ENCODE peak calls at places on chromosomes 3 and 15, in ten cellular contexts. One of them, this sample, is unnamed.

GRCh38 chr15:62782896-62783295 is 259.7 kb upstream of the TPM1 start:
- DNase-seq in AG10803: peak; percentile 31
- DNase-seq in GM12865: no peak
- DNase-seq in mucosa of descending colon: no peak
- DNase-seq in fibroblast of the aortic adventitia: no peak
- DNase-seq in upper lobe of left lung: no peak
- DNase-seq in heart right ventricle: no peak
- DNase-seq in fibroblast of mammary gland: peak; percentile 28
- DNase-seq in dorsolateral prefrontal cortex: no peak
- DNase-seq in prostate gland: no peak
- DNase-seq in this sample: no peak

GRCh38 chr3:153768559-153769469 is 352.4 kb upstream of the ARHGEF26 start:
- DNase-seq in GM12865: peak; percentile 73
- DNase-seq in prostate gland: peak; percentile 21
- DNase-seq in fibroblast of mammary gland: peak; percentile 72
- DNase-seq in AG10803: peak; percentile 66
- DNase-seq in heart right ventricle: no peak
- DNase-seq in mucosa of descending colon: no peak
- DNase-seq in fibroblast of the aortic adventitia: peak; percentile 74
- DNase-seq in upper lobe of left lung: peak; percentile 33
- DNase-seq in dorsolateral prefrontal cortex: no peak
- DNase-seq in this sample: peak; percentile 27

GRCh38 chr3:153681057-153681456 is 440.1 kb upstream of the ARHGEF26 start:
- DNase-seq in fibroblast of the aortic adventitia: no peak
- DNase-seq in fibroblast of mammary gland: no peak
- DNase-seq in heart right ventricle: no peak
- DNase-seq in AG10803: no peak
- DNase-seq in prostate gland: no peak
- DNase-seq in GM12865: no peak
- DNase-seq in mucosa of descending colon: no peak
- DNase-seq in dorsolateral prefrontal cortex: no peak
- DNase-seq in upper lobe of left lung: no peak
- DNase-seq in this sample: no peak

GRCh38 chr15:65286069-65286703 is 497 bp downstream of the PARP16 start:
- DNase-seq in mucosa of descending colon: peak; percentile 75
- DNase-seq in prostate gland: peak; percentile 24
- DNase-seq in heart right ventricle: peak; percentile 60
- DNase-seq in dorsolateral prefrontal cortex: no peak
- DNase-seq in fibroblast of mammary gland: no peak
- DNase-seq in AG10803: no peak
- DNase-seq in GM12865: peak; percentile 58
- DNase-seq in upper lobe of left lung: peak; percentile 92
- DNase-seq in fibroblast of the aortic adventitia: peak; percentile 16
- DNase-seq in this sample: no peak

GRCh38 chr3:60774617-60775016 is 476.6 kb downstream of the FHIT start:
- DNase-seq in fibroblast of the aortic adventitia: no peak
- DNase-seq in dorsolateral prefrontal cortex: no peak
- DNase-seq in heart right ventricle: no peak
- DNase-seq in GM12865: no peak
- DNase-seq in prostate gland: no peak
- DNase-seq in AG10803: no peak
- DNase-seq in upper lobe of left lung: no peak
- DNase-seq in fibroblast of mammary gland: no peak
- DNase-seq in mucosa of descending colon: no peak
- DNase-seq in this sample: no peak

GRCh38 chr3:131998027-131998426 is 36.8 kb downstream of the CPNE4 start:
- DNase-seq in fibroblast of the aortic adventitia: no peak
- DNase-seq in GM12865: no peak
- DNase-seq in fibroblast of mammary gland: no peak
- DNase-seq in prostate gland: no peak
- DNase-seq in dorsolateral prefrontal cortex: no peak
- DNase-seq in AG10803: no peak
- DNase-seq in mucosa of descending colon: no peak
- DNase-seq in heart right ventricle: no peak
- DNase-seq in upper lobe of left lung: no peak
- DNase-seq in this sample: no peak

GRCh38 chr3:172104471-172105072 is 65.2 kb downstream of the FNDC3B start:
- DNase-seq in prostate gland: no peak
- DNase-seq in heart right ventricle: no peak
- DNase-seq in fibroblast of the aortic adventitia: peak; percentile 37
- DNase-seq in AG10803: no peak
- DNase-seq in upper lobe of left lung: no peak
- DNase-seq in GM12865: peak; percentile 21
- DNase-seq in fibroblast of mammary gland: no peak
- DNase-seq in dorsolateral prefrontal cortex: no peak
- DNase-seq in mucosa of descending colon: no peak
- DNase-seq in this sample: no peak

GRCh38 chr3:139797724-139798343 is 120.1 kb upstream of the NMNAT3 start:
- DNase-seq in upper lobe of left lung: no peak
- DNase-seq in dorsolateral prefrontal cortex: no peak
- DNase-seq in mucosa of descending colon: no peak
- DNase-seq in AG10803: peak; percentile 10
- DNase-seq in prostate gland: no peak
- DNase-seq in fibroblast of the aortic adventitia: peak; percentile 47
- DNase-seq in fibroblast of mammary gland: peak; percentile 28
- DNase-seq in heart right ventricle: peak; percentile 25
- DNase-seq in GM12865: peak; percentile 6
- DNase-seq in this sample: no peak

GRCh38 chr15:36109943-36110658 is 469.3 kb upstream of the CDIN1 start:
- DNase-seq in heart right ventricle: no peak
- DNase-seq in mucosa of descending colon: no peak
- DNase-seq in prostate gland: no peak
- DNase-seq in upper lobe of left lung: no peak
- DNase-seq in dorsolateral prefrontal cortex: no peak
- DNase-seq in fibroblast of the aortic adventitia: peak; percentile 58
- DNase-seq in fibroblast of mammary gland: peak; percentile 91
- DNase-seq in GM12865: no peak
- DNase-seq in AG10803: peak; percentile 63
- DNase-seq in this sample: no peak

GRCh38 chr3:58824285-58824684 is 157.7 kb upstream of the FAM3D start:
- DNase-seq in GM12865: peak; percentile 52
- DNase-seq in heart right ventricle: peak; percentile 28
- DNase-seq in AG10803: peak; percentile 66
- DNase-seq in mucosa of descending colon: peak; percentile 67
- DNase-seq in upper lobe of left lung: no peak
- DNase-seq in fibroblast of mammary gland: peak; percentile 71
- DNase-seq in dorsolateral prefrontal cortex: peak; percentile 75
- DNase-seq in prostate gland: no peak
- DNase-seq in fibroblast of the aortic adventitia: peak; percentile 79
- DNase-seq in this sample: no peak

GRCh38 chr3:146747051-146747450 is 141.9 kb upstream of the PLSCR5 start:
- DNase-seq in GM12865: no peak
- DNase-seq in fibroblast of mammary gland: no peak
- DNase-seq in dorsolateral prefrontal cortex: no peak
- DNase-seq in mucosa of descending colon: no peak
- DNase-seq in AG10803: no peak
- DNase-seq in prostate gland: no peak
- DNase-seq in heart right ventricle: no peak
- DNase-seq in fibroblast of the aortic adventitia: no peak
- DNase-seq in upper lobe of left lung: no peak
- DNase-seq in this sample: no peak

GRCh38 chr3:37974121-37974927 is 16.3 kb upstream of the VILL start:
- DNase-seq in heart right ventricle: peak; percentile 48
- DNase-seq in prostate gland: peak; percentile 60
- DNase-seq in fibroblast of mammary gland: peak; percentile 66
- DNase-seq in GM12865: peak; percentile 76
- DNase-seq in AG10803: peak; percentile 56
- DNase-seq in fibroblast of the aortic adventitia: peak; percentile 60
- DNase-seq in dorsolateral prefrontal cortex: peak; percentile 82
- DNase-seq in upper lobe of left lung: no peak
- DNase-seq in mucosa of descending colon: peak; percentile 68
- DNase-seq in this sample: no peak
- TF ChIP-seq CTCF in heart right ventricle: peak; percentile 64
- TF ChIP-seq CTCF in prostate gland: peak; percentile 73
- TF ChIP-seq CTCF in fibroblast of mammary gland: peak; percentile 80
- TF ChIP-seq CTCF in GM12865: peak; percentile 93
- TF ChIP-seq CTCF in AG10803: peak; percentile 73
- TF ChIP-seq CTCF in fibroblast of the aortic adventitia: peak; percentile 79
- TF ChIP-seq CTCF in dorsolateral prefrontal cortex: peak; percentile 86
- TF ChIP-seq CTCF in upper lobe of left lung: peak; percentile 80
- TF ChIP-seq CTCF in mucosa of descending colon: peak; percentile 67
- TF ChIP-seq CTCF in this sample: peak; percentile 87

GRCh38 chr15:47506543-47507090 is 210.7 kb upstream of the SEMA6D start:
- DNase-seq in dorsolateral prefrontal cortex: no peak
- DNase-seq in fibroblast of mammary gland: no peak
- DNase-seq in prostate gland: no peak
- DNase-seq in upper lobe of left lung: no peak
- DNase-seq in fibroblast of the aortic adventitia: no peak
- DNase-seq in mucosa of descending colon: no peak
- DNase-seq in GM12865: no peak
- DNase-seq in heart right ventricle: no peak
- DNase-seq in AG10803: no peak
- DNase-seq in this sample: no peak

GRCh38 chr15:47505712-47506542 is 211.4 kb upstream of the SEMA6D start:
- DNase-seq in upper lobe of left lung: no peak
- DNase-seq in fibroblast of the aortic adventitia: peak; percentile 52
- DNase-seq in dorsolateral prefrontal cortex: no peak
- DNase-seq in prostate gland: no peak
- DNase-seq in GM12865: no peak
- DNase-seq in fibroblast of mammary gland: peak; percentile 63
- DNase-seq in heart right ventricle: no peak
- DNase-seq in mucosa of descending colon: no peak
- DNase-seq in AG10803: peak; percentile 38
- DNase-seq in this sample: no peak

GRCh38 chr15:47504624-47505256 is 212.6 kb upstream of the SEMA6D start:
- DNase-seq in AG10803: no peak
- DNase-seq in fibroblast of mammary gland: no peak
- DNase-seq in mucosa of descending colon: no peak
- DNase-seq in GM12865: no peak
- DNase-seq in fibroblast of the aortic adventitia: no peak
- DNase-seq in heart right ventricle: no peak
- DNase-seq in prostate gland: no peak
- DNase-seq in upper lobe of left lung: no peak
- DNase-seq in dorsolateral prefrontal cortex: no peak
- DNase-seq in this sample: no peak

GRCh38 chr15:47500823-47501222 is 216.5 kb upstream of the SEMA6D start:
- DNase-seq in heart right ventricle: no peak
- DNase-seq in AG10803: no peak
- DNase-seq in prostate gland: no peak
- DNase-seq in fibroblast of mammary gland: no peak
- DNase-seq in dorsolateral prefrontal cortex: no peak
- DNase-seq in GM12865: no peak
- DNase-seq in upper lobe of left lung: no peak
- DNase-seq in fibroblast of the aortic adventitia: no peak
- DNase-seq in mucosa of descending colon: no peak
- DNase-seq in this sample: no peak

GRCh38 chr15:47503884-47504283 is 213.4 kb upstream of the SEMA6D start:
- DNase-seq in heart right ventricle: no peak
- DNase-seq in fibroblast of the aortic adventitia: no peak
- DNase-seq in upper lobe of left lung: no peak
- DNase-seq in prostate gland: no peak
- DNase-seq in AG10803: no peak
- DNase-seq in mucosa of descending colon: no peak
- DNase-seq in dorsolateral prefrontal cortex: no peak
- DNase-seq in fibroblast of mammary gland: no peak
- DNase-seq in GM12865: no peak
- DNase-seq in this sample: no peak
- H3K4me3 ChIP-seq in heart right ventricle: no peak overlapping the region
- H3K4me3 ChIP-seq in fibroblast of the aortic adventitia: no peak overlapping the region
- H3K4me3 ChIP-seq in upper lobe of left lung: no peak overlapping the region
- H3K4me3 ChIP-seq in prostate gland: no peak overlapping the region
- H3K4me3 ChIP-seq in AG10803: no peak overlapping the region
- H3K4me3 ChIP-seq in mucosa of descending colon: no peak overlapping the region
- H3K4me3 ChIP-seq in dorsolateral prefrontal cortex: no peak overlapping the region
- H3K4me3 ChIP-seq in fibroblast of mammary gland: no peak overlapping the region
- H3K4me3 ChIP-seq in GM12865: no peak overlapping the region
- H3K4me3 ChIP-seq in this sample: no peak overlapping the region

GRCh38 chr3:40713306-40713705 is 188.5 kb downstream of the ZNF621 start:
- DNase-seq in upper lobe of left lung: no peak
- DNase-seq in dorsolateral prefrontal cortex: no peak
- DNase-seq in fibroblast of the aortic adventitia: no peak
- DNase-seq in heart right ventricle: no peak
- DNase-seq in prostate gland: peak; percentile 46
- DNase-seq in AG10803: no peak
- DNase-seq in GM12865: no peak
- DNase-seq in mucosa of descending colon: no peak
- DNase-seq in fibroblast of mammary gland: no peak
- DNase-seq in this sample: no peak
- TF ChIP-seq CTCF in upper lobe of left lung: no peak
- TF ChIP-seq CTCF in dorsolateral prefrontal cortex: no peak
- TF ChIP-seq CTCF in fibroblast of the aortic adventitia: no peak
- TF ChIP-seq CTCF in heart right ventricle: no peak
- TF ChIP-seq CTCF in prostate gland: no peak
- TF ChIP-seq CTCF in AG10803: no peak
- TF ChIP-seq CTCF in GM12865: no peak
- TF ChIP-seq CTCF in mucosa of descending colon: no peak
- TF ChIP-seq CTCF in fibroblast of mammary gland: no peak
- TF ChIP-seq CTCF in this sample: no peak

GRCh38 chr3:190582667-190583066 is 68.8 kb downstream of the IL1RAP start:
- DNase-seq in prostate gland: no peak
- DNase-seq in AG10803: no peak
- DNase-seq in upper lobe of left lung: no peak
- DNase-seq in dorsolateral prefrontal cortex: no peak
- DNase-seq in mucosa of descending colon: no peak
- DNase-seq in GM12865: no peak
- DNase-seq in fibroblast of mammary gland: no peak
- DNase-seq in fibroblast of the aortic adventitia: no peak
- DNase-seq in heart right ventricle: no peak
- DNase-seq in this sample: no peak

GRCh38 chr3:190577225-190577624 is 63.3 kb downstream of the IL1RAP start:
- DNase-seq in prostate gland: no peak
- DNase-seq in heart right ventricle: no peak
- DNase-seq in fibroblast of mammary gland: no peak
- DNase-seq in dorsolateral prefrontal cortex: no peak
- DNase-seq in mucosa of descending colon: no peak
- DNase-seq in GM12865: no peak
- DNase-seq in AG10803: no peak
- DNase-seq in fibroblast of the aortic adventitia: no peak
- DNase-seq in upper lobe of left lung: no peak
- DNase-seq in this sample: no peak

GRCh38 chr3:190580443-190580842 is 66.6 kb downstream of the IL1RAP start:
- DNase-seq in GM12865: no peak
- DNase-seq in upper lobe of left lung: no peak
- DNase-seq in fibroblast of the aortic adventitia: no peak
- DNase-seq in heart right ventricle: no peak
- DNase-seq in AG10803: no peak
- DNase-seq in prostate gland: no peak
- DNase-seq in dorsolateral prefrontal cortex: no peak
- DNase-seq in fibroblast of mammary gland: no peak
- DNase-seq in mucosa of descending colon: no peak
- DNase-seq in this sample: no peak

GRCh38 chr3:190579514-190580137 is 65.7 kb downstream of the IL1RAP start:
- DNase-seq in mucosa of descending colon: no peak
- DNase-seq in fibroblast of mammary gland: no peak
- DNase-seq in fibroblast of the aortic adventitia: no peak
- DNase-seq in dorsolateral prefrontal cortex: no peak
- DNase-seq in AG10803: no peak
- DNase-seq in prostate gland: no peak
- DNase-seq in upper lobe of left lung: no peak
- DNase-seq in heart right ventricle: no peak
- DNase-seq in GM12865: no peak
- DNase-seq in this sample: no peak

DNA sequence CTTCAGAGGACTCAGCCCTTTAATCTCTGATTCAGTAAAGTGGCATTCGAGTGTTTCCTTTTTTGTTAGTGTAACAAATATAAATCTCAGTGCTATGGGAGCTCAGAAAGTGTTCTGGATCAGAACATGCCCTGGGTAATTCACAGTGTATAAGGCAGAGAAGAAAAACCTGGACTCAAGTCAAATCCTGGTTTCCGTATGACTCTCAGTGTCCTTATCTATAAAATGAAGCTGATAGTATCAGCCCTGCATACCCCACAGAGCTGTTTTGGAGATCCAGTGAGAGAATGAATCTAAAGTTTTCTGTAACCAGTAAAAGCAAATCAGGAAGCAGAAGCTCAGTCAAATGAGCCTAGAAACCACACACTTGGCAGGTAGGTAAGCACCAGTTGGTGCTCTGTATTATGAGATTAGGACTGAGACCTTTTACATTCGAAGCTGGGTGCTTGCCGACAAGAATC is 67.2 kb downstream of the IL1RAP start:
- DNase-seq in fibroblast of the aortic adventitia: peak; percentile 82
- DNase-seq in prostate gland: no peak
- DNase-seq in upper lobe of left lung: no peak
- DNase-seq in GM12865: no peak
- DNase-seq in dorsolateral prefrontal cortex: no peak
- DNase-seq in heart right ventricle: no peak
- DNase-seq in AG10803: peak; percentile 36
- DNase-seq in fibroblast of mammary gland: no peak
- DNase-seq in mucosa of descending colon: no peak
- DNase-seq in this sample: no peak
- H3K4me3 ChIP-seq in fibroblast of the aortic adventitia: no peak overlapping the region
- H3K4me3 ChIP-seq in prostate gland: no peak overlapping the region
- H3K4me3 ChIP-seq in upper lobe of left lung: no peak overlapping the region
- H3K4me3 ChIP-seq in GM12865: no peak overlapping the region
- H3K4me3 ChIP-seq in dorsolateral prefrontal cortex: no peak overlapping the region
- H3K4me3 ChIP-seq in heart right ventricle: no peak overlapping the region
- H3K4me3 ChIP-seq in AG10803: no peak overlapping the region
- H3K4me3 ChIP-seq in fibroblast of mammary gland: no peak overlapping the region
- H3K4me3 ChIP-seq in mucosa of descending colon: no peak overlapping the region
- H3K4me3 ChIP-seq in this sample: no peak overlapping the region

This sample was measured in GM12864.